ENCODE peak calls at places on chromosomes 6 and 20, in nine cellular contexts. A, R, C, B, D, S, N, I and G are unnamed samples. For H3K4me1, the result is how much of the 10 kb centered on the place peaks cover.

GRCh38 chr6:157604816-157605215 is 218.2 kb upstream of the SNX9 start:
- DNase-seq in A (no peak), R (no peak), C (no peak), B (no peak), D (peak), S (no peak), N (no peak), I (no peak), G (no peak)

GRCh38 chr6:125076482-125076742 is 77.2 kb upstream of the TPD52L1 start:
- DNase-seq in A (no peak), R (no peak), C (no peak), B (no peak), D (no peak), S (no peak), N (no peak), I (no peak), G (no peak)

GRCh38 chr6:134457941-134458340 is 140.0 kb upstream of the SGK1 start:
- DNase-seq in A (no peak), R (no peak), C (no peak), B (no peak), D (no peak), S (no peak), N (no peak), I (no peak), G (no peak)

GRCh38 chr20:41058007-41058673 is 29.5 kb downstream of the TOP1 start:
- DNase-seq in A (no peak), R (no peak), C (no peak), B (no peak), D (peak), S (no peak), N (peak), I (no peak), G (no peak)

GRCh38 chr6:150201285-150201684 is 58.4 kb downstream of the PPP1R14C start:
- DNase-seq in A (no peak), R (no peak), C (no peak), B (no peak), D (no peak), S (no peak), N (no peak), I (no peak), G (no peak)

GRCh38 chr6:105553174-105553573 is 150.3 kb upstream of the PREP start:
- DNase-seq in A (no peak), R (no peak), C (no peak), B (no peak), D (no peak), S (no peak), N (no peak), I (no peak), G (no peak)

GRCh38 chr20:40508821-40509220 is 180.2 kb downstream of the MAFB start:
- DNase-seq in A (no peak), R (no peak), C (no peak), B (no peak), D (peak), S (no peak), N (no peak), I (no peak), G (no peak)

GRCh38 chr6:132768051-132768517 is 10.4 kb upstream of the VNN2 start:
- DNase-seq in A (no peak), R (peak), C (peak), B (no peak), D (no peak), S (no peak), N (peak), I (peak), G (peak)

GRCh38 chr6:41675176-41675767 is 37.0 kb downstream of the MDFI start:
- DNase-seq in A (no peak), R (peak), C (no peak), B (no peak), D (no peak), S (no peak), N (no peak), I (no peak), G (no peak)

GRCh38 chr20:62064788-62065668 is 653 bp downstream of the TAF4 start:
- DNase-seq in A (no peak), R (peak), C (no peak), B (peak), D (no peak), S (no peak), N (peak), I (peak), G (no peak)

GRCh38 chr6:169160855-169161560 is 92.6 kb downstream of the THBS2 start:
- DNase-seq in A (no peak), R (no peak), C (no peak), B (no peak), D (no peak), S (no peak), N (no peak), I (no peak), G (no peak)

GRCh38 chr6:44667668-44668390 is 280.3 kb downstream of the CDC5L start:
- DNase-seq in A (no peak), R (peak), C (no peak), B (no peak), D (no peak), S (no peak), N (peak), I (no peak), G (no peak)

GRCh38 chr6:28264834-28265401 is 2.0 kb upstream of the ZSCAN26 start:
- DNase-seq in A (no peak), R (no peak), C (no peak), B (no peak), D (no peak), S (no peak), N (no peak), I (no peak), G (no peak)

GRCh38 chr6:3565291-3565690 is 108.4 kb upstream of the SLC22A23 start:
- DNase-seq in A (no peak), R (no peak), C (no peak), B (no peak), D (no peak), S (no peak), N (no peak), I (no peak), G (no peak)

GRCh38 chr6:41785689-41786450 is 1.6 kb upstream of the TOMM6 start:
- DNase-seq in A (peak), R (peak), C (peak), B (no peak), D (no peak), S (no peak), N (peak), I (no peak), G (no peak)

GRCh38 chr6:103122766-103123601 is 1729.5 kb downstream of the GRIK2 start:
- DNase-seq in A (no peak), R (peak), C (no peak), B (peak), D (peak), S (no peak), N (peak), I (peak), G (no peak)

GRCh38 chr6:159106627-159107241 is 61.9 kb upstream of the TAGAP start:
- DNase-seq in A (peak), R (no peak), C (peak), B (peak), D (peak), S (peak), N (peak), I (no peak), G (peak)

GRCh38 chr6:2659882-2660281 is 90.8 kb downstream of the MYLK4 start:
- DNase-seq in A (no peak), R (no peak), C (no peak), B (no peak), D (peak), S (no peak), N (no peak), I (no peak), G (no peak)

DNA sequence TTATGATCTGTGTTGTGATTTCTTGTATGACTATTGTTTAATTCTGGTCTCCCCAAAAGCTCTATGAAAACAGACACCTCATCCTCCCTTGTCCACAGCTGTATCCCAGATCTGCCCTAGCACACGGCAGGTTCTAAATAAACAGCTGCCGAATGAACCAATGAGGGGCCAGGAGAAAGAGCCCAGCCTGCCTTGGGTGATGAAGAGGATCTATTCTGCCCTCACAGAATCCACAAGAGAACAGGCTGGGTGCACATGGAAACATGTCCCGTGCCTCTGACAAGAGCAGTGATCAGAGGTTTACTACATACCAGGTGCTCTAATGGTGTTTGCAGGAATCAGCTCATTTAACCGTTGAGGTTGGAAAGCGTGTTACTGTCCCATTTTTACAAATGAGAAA is 15.6 kb upstream of the TLDC2 start:
- DNase-seq in A (no peak), R (no peak), C (no peak), B (no peak), D (no peak), S (no peak), N (no peak), I (no peak), G (no peak)
- H3K4me1 ChIP-seq in A (under half), R (under half), C (half or more), B (under half), D (under half), S (under half), N (under half), I (half or more), G (half or more)

GRCh38 chr20:16228722-16229121 is 344.5 kb downstream of the KIF16B start:
- DNase-seq in A (no peak), R (no peak), C (no peak), B (no peak), D (no peak), S (no peak), N (no peak), I (no peak), G (no peak)
- TF ChIP-seq CTCF in A (no peak), R (no peak), C (no peak), B (no peak), D (no peak), S (no peak), N (no peak), I (no peak), G (no peak)

GRCh38 chr6:16761469-16762264 is 407 bp upstream of the ATXN1 start:
- DNase-seq in A (peak), R (peak), C (peak), B (peak), D (peak), S (peak), N (peak), I (peak), G (peak)
- H3K4me1 ChIP-seq in A (under half), R (under half), C (half or more), B (under half), D (half or more), S (under half), N (under half), I (under half), G (under half)

GRCh38 chr20:36745927-36746659 is at the start of gene NDRG3:
- DNase-seq in A (peak), R (peak), C (peak), B (peak), D (peak), S (peak), N (peak), I (peak), G (peak)
- TF ChIP-seq CTCF in A (peak), R (peak), C (peak), B (no peak), D (no peak), S (no peak), N (no peak), I (peak), G (no peak)

DNA sequence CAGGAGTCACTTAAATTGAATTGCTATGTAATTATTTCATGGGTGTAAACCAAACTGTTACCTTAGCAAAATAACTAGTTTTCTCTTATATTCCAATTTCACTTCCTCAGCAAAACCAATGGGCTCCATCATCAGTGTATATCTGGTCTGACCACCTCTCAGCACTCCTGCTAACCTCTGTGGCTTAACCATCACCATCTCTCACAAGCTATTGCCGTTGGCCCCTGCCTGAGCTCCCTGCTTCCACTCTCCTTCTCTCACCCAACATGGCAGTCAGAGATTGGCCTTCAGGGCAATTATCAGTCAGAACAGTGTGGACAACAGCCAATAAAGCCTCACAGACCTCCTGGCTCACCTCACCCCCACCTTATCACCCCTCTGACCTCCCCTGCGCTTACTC is 124.0 kb downstream of the CARMIL1 start:
- DNase-seq in A (no peak), R (no peak), C (no peak), B (peak), D (no peak), S (no peak), N (no peak), I (no peak), G (no peak)
- H3K4me1 ChIP-seq in A (under half), R (under half), C (under half), B (half or more), D (under half), S (under half), N (under half), I (under half), G (under half)

DNA sequence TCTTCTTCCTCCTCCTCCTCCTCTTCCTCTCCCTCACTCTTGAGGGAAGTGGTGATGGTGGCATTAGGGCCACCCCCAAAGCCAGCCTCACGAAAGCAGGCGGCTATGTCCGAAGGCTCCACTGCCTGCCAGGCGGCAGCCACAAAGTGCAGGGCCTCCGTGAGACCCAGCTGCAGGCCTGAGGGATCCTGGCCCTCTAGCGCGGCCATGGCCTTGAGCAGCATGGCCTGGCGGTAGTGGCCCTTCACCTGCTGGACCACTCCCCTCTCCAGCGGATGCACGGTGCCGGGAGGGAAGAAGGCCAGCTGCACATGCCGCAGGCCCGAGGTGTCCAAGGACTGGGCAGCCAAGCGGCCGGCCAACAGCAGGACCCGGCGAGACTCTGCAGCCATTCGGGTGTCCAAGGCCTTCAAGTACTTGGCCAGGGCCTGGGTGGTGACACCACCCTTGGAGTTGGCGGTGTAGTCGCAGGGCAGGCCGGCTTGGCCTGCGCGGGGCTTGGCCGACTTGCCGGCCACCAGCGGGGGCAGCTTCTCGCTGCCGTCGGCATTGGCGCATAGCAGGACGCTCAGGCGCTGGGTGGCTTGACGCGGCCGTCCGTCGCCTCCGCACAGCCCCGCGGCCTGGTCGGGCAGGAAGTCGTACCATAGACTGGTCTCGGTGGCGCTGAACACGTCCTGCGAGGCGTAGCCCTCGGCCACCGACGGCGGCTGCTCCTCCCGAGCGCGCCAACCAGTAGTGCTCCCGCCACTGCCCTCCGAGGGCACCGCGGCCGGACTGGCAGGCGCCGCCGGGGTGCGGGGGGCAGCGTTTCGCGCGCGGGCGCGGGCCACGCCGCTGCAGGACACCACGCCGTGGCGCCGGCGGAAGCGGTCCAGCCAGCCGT is 1.1 kb downstream of the CENPB start:
- DNase-seq in A (peak), R (peak), C (peak), B (no peak), D (no peak), S (no peak), N (peak), I (no peak), G (peak)
- TF ChIP-seq CTCF in A (no peak), R (no peak), C (no peak), B (no peak), D (no peak), S (no peak), N (no peak), I (no peak), G (no peak)

DNA sequence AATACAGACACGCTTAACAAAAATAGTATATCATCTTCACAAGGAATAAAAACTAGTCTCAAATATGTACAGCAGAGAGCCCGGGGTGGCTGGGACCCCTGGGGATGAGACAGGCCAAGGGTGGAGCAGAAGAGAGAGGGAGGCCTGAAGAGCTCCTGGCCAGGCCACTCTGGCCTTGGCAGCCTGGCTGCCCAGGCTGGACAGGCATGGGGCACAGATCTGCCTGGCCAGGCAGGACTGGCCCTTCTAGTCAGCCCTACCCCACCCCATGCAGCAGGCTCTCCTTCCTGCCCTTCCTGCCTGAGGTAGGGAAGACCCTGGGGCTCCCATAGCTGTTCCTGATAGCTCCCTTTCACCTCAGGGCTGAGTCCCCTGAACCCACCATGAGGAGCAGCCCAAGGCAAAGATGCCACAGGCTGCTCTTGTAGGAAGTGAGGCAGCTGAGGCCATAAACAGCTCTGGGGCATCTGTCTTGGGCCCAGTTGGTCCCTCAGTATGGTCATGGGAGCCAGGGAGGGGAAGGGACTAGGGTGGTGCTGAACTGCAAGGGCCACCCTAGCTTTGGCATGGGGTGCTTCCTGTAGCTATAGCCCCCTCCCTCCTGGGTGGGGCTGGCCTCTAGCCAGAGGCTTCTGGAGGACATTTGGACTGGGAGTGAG is 27.1 kb downstream of the COX4I2 start:
- DNase-seq in A (no peak), R (peak), C (no peak), B (no peak), D (no peak), S (no peak), N (no peak), I (no peak), G (no peak)
- H3K4me1 ChIP-seq in A (under half), R (under half), C (half or more), B (half or more), D (under half), S (under half), N (under half), I (half or more), G (half or more)

DNA sequence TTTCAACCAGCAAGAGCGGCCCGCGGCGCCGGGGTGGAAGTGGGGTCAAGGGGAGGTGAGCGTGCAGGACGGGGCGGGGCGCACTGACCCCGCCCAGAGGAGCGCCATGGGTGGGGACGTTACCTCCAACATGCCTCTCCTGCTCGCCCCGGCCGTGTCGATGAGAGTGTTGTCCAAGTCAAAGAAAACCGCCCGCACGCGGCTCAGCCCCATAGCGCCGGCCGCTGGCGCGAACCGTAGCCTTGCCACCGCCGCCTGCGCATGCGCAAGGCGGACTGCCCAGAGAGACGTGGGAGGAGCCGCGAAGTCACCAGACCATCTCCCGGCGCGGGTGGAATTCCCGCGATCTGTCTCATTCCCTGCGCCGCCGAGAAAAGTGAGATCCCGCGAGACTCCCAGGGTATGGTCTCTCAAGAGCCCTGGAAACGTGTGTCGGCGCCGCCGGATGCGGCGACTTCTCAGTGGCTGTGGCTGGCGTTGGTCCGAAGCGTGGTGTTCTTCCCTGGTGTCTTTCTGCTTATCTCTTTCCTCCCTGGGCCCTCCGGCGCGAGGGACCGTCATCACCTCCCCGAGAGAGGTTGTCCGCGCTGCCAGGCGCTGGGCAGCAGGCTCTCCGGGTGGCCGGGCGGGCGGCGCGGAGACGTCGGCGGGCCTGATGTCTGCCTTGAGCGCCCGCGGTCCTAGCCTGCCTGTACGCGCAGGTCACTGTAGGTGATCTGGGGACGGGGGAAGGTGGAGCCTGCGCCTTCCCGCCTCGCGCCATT is at the start of gene NANP:
- DNase-seq in A (peak), R (peak), C (peak), B (peak), D (peak), S (peak), N (peak), I (peak), G (peak)
- TF ChIP-seq CTCF in A (no peak), R (no peak), C (no peak), B (no peak), D (no peak), S (no peak), N (no peak), I (no peak), G (no peak)

GRCh38 chr6:22027226-22027725 is 269.6 kb downstream of the PRL start:
- DNase-seq in A (no peak), R (no peak), C (no peak), B (no peak), D (no peak), S (no peak), N (no peak), I (no peak), G (no peak)

GRCh38 chr6:22029169-22029568 is 267.7 kb downstream of the PRL start:
- DNase-seq in A (no peak), R (no peak), C (no peak), B (no peak), D (peak), S (no peak), N (no peak), I (no peak), G (no peak)

GRCh38 chr6:22030730-22031619 is 265.9 kb downstream of the PRL start:
- DNase-seq in A (no peak), R (no peak), C (no peak), B (no peak), D (no peak), S (no peak), N (no peak), I (no peak), G (no peak)

GRCh38 chr6:22026160-22026678 is 270.6 kb downstream of the PRL start:
- DNase-seq in A (no peak), R (no peak), C (no peak), B (no peak), D (peak), S (no peak), N (no peak), I (no peak), G (no peak)

GRCh38 chr6:22028403-22028802 is 268.4 kb downstream of the PRL start:
- DNase-seq in A (no peak), R (no peak), C (no peak), B (no peak), D (no peak), S (no peak), N (no peak), I (no peak), G (no peak)
- H3K4me1 ChIP-seq in A (under half), R (under half), C (under half), B (under half), D (under half), S (under half), N (under half), I (under half), G (under half)